ENCODE peak calls at places on chromosomes 13 and 19, in five cellular contexts. One of them, this sample, is unnamed.

GRCh38 chr13:44004881-44005280 is 125.2 kb downstream of the LACC1 start:
- DNase-seq in tibial artery: no peak
- DNase-seq in psoas muscle: no peak
- DNase-seq in left lung: no peak
- DNase-seq in cardiac muscle cell: peak; percentile 56
- DNase-seq in this sample: no peak

GRCh38 chr19:821976-822773 is 420 bp upstream of the PLPPR3 start:
- DNase-seq in tibial artery: no peak
- DNase-seq in psoas muscle: no peak
- DNase-seq in left lung: no peak
- DNase-seq in cardiac muscle cell: no peak
- DNase-seq in this sample: no peak

GRCh38 chr19:31698352-31698751 is 349.1 kb upstream of the TSHZ3 start:
- DNase-seq in tibial artery: no peak
- DNase-seq in psoas muscle: no peak
- DNase-seq in left lung: no peak
- DNase-seq in cardiac muscle cell: no peak
- DNase-seq in this sample: no peak

GRCh38 chr19:39237200-39238184 is 7.3 kb downstream of the IFNL3 start:
- DNase-seq in tibial artery: no peak
- DNase-seq in psoas muscle: no peak
- DNase-seq in left lung: peak; percentile 89
- DNase-seq in cardiac muscle cell: no peak
- DNase-seq in this sample: peak; percentile 21

GRCh38 chr13:109348514-109349340 is 437.7 kb downstream of the IRS2 start:
- DNase-seq in tibial artery: no peak
- DNase-seq in psoas muscle: no peak
- DNase-seq in left lung: no peak
- DNase-seq in cardiac muscle cell: peak; percentile 27
- DNase-seq in this sample: no peak

GRCh38 chr13:44904982-44905381 is 84.3 kb downstream of the NUFIP1 start:
- DNase-seq in tibial artery: no peak
- DNase-seq in psoas muscle: peak; percentile 84
- DNase-seq in left lung: no peak
- DNase-seq in cardiac muscle cell: peak; percentile 97
- DNase-seq in this sample: no peak

GRCh38 chr13:39777527-39778061 is 122.1 kb downstream of the COG6 start:
- DNase-seq in tibial artery: no peak
- DNase-seq in psoas muscle: no peak
- DNase-seq in left lung: no peak
- DNase-seq in cardiac muscle cell: peak; percentile 87
- DNase-seq in this sample: peak; percentile 37

GRCh38 chr19:55069137-55069858 is 6.3 kb upstream of the RDH13 start:
- DNase-seq in tibial artery: no peak
- DNase-seq in psoas muscle: peak; percentile 56
- DNase-seq in left lung: no peak
- DNase-seq in cardiac muscle cell: peak; percentile 28
- DNase-seq in this sample: no peak

GRCh38 chr13:91058066-91058465 is 289.4 kb upstream of the MIR17HG start:
- DNase-seq in tibial artery: no peak
- DNase-seq in psoas muscle: no peak
- DNase-seq in left lung: no peak
- DNase-seq in cardiac muscle cell: peak; percentile 8
- DNase-seq in this sample: no peak

GRCh38 chr19:46426035-46426505 is 2.7 kb downstream of the PNMA8C start:
- DNase-seq in tibial artery: no peak
- DNase-seq in psoas muscle: no peak
- DNase-seq in left lung: no peak
- DNase-seq in cardiac muscle cell: peak; percentile 65
- DNase-seq in this sample: no peak

GRCh38 chr19:12364391-12365093 is 941 bp downstream of the ZNF442 start:
- DNase-seq in tibial artery: peak; percentile 66
- DNase-seq in psoas muscle: peak; percentile 54
- DNase-seq in left lung: no peak
- DNase-seq in cardiac muscle cell: peak; percentile 29
- DNase-seq in this sample: peak; percentile 4

DNA sequence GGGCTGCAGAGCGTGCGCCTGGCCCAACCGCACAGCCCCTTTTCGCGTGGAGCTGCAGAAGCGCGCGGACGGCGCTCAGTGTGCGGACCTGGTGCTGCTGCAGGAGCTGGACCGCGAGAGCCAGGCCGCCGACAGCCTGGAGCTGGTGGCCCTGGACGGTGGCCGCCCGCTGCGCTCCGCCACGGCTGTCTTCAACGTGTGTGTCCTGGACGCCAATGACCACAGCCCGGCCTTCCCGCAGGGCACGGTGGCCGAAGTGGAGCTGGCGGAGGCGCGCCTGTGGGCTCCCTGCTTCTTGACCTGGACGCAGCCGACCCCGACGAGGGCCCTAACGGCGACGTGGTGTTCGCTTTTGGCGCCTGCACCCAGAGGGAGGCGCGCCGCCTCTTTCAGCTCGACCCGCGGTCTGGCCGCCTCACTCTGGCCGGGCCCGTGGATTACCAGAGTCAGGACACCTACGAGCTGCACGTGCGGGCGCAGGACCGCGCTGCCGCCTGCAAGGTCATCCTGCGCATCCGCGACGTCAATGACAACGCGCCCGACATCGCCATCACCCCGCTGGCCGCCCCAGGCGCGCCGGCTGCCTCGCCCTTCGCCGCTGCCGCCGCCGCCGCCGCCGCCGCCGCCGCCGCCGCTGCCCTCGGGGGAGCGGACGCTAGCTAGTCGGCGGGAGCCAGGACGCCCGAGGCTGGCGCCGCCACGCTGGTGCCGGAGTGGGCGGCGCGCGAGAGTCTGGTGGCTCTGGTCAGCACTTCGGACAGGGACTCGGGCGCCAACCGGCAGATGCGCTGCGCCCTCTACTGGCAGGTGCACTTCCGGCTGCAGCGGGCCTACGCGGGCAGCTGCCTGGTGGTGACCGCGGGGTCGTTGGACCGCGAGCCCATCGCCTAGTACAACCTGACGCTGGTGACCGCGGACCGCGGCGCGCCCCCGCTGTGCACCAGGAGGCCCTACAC is 172.2 kb downstream of the OLFM4 start:
- DNase-seq in tibial artery: no peak
- DNase-seq in psoas muscle: peak; percentile 70
- DNase-seq in left lung: peak; percentile 78
- DNase-seq in cardiac muscle cell: peak; percentile 58
- DNase-seq in this sample: no peak
- H3K4me3 ChIP-seq in tibial artery: no peak overlapping the region
- H3K4me3 ChIP-seq in psoas muscle: no peak overlapping the region
- H3K4me3 ChIP-seq in left lung: no peak overlapping the region
- H3K4me3 ChIP-seq in cardiac muscle cell: peak overlapping the region; percentile 22
- H3K4me3 ChIP-seq in this sample: no peak overlapping the region

GRCh38 chr13:113364933-113365371 is 1.0 kb upstream of the GRTP1 start:
- DNase-seq in tibial artery: peak; percentile 70
- DNase-seq in psoas muscle: peak; percentile 71
- DNase-seq in left lung: no peak
- DNase-seq in cardiac muscle cell: peak; percentile 2
- DNase-seq in this sample: no peak
- H3K27me3 ChIP-seq in tibial artery: no peaks in the 10 kb centered on the region
- H3K27me3 ChIP-seq in psoas muscle: no peaks in the 10 kb centered on the region
- H3K27me3 ChIP-seq in left lung: no peaks in the 10 kb centered on the region
- H3K27me3 ChIP-seq in cardiac muscle cell: no peaks in the 10 kb centered on the region
- H3K27me3 ChIP-seq in this sample: peaks cover 13% of the 10 kb centered on the region

GRCh38 chr13:45967589-45967988 is 85.0 kb downstream of the ZC3H13 start:
- DNase-seq in tibial artery: no peak
- DNase-seq in psoas muscle: no peak
- DNase-seq in left lung: no peak
- DNase-seq in cardiac muscle cell: no peak
- DNase-seq in this sample: no peak
- H3K36me3 ChIP-seq in tibial artery: peaks cover 83% of the 10 kb centered on the region
- H3K36me3 ChIP-seq in psoas muscle: peaks cover 89% of the 10 kb centered on the region
- H3K36me3 ChIP-seq in left lung: no peaks in the 10 kb centered on the region
- H3K36me3 ChIP-seq in cardiac muscle cell: peaks cover 68% of the 10 kb centered on the region
- H3K36me3 ChIP-seq in this sample: peaks cover 42% of the 10 kb centered on the region

GRCh38 chr19:2551864-2552185 is 75.9 kb downstream of the GADD45B start:
- DNase-seq in tibial artery: no peak
- DNase-seq in psoas muscle: no peak
- DNase-seq in left lung: peak; percentile 50
- DNase-seq in cardiac muscle cell: no peak
- DNase-seq in this sample: no peak
- H3K4me3 ChIP-seq in tibial artery: no peak overlapping the region
- H3K4me3 ChIP-seq in psoas muscle: no peak overlapping the region
- H3K4me3 ChIP-seq in left lung: no peak overlapping the region
- H3K4me3 ChIP-seq in cardiac muscle cell: no peak overlapping the region
- H3K4me3 ChIP-seq in this sample: no peak overlapping the region

DNA sequence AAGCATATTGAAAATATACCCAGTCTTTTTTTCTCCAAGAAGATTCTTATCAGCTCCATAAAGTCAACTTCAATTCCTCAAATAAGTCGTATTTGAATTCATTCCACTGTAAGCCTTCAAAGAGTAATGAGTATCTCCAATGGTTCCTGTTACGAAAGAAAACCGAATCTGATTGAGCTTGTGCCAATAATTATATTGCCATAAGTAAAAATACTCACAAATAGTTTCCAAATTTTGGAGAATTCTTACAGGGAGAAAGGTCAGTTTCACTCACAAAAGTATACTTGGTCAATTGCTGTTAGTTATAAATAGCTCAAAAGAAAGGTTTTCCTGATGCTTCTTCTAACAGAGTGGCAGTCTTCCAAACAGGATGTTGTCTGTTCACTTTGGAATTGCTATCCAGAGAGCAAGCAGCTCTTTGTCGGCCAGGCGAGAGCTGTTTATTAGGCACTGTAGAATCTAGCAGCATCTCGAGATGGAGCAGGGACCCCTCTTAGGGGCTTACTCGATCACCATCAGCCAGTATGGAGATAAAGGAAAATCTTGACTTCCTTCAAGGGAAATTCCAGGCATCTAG is 13.5 kb downstream of the ERICH4 start:
- DNase-seq in tibial artery: no peak
- DNase-seq in psoas muscle: no peak
- DNase-seq in left lung: no peak
- DNase-seq in cardiac muscle cell: peak; percentile 75
- DNase-seq in this sample: no peak
- H3K27me3 ChIP-seq in tibial artery: no peaks in the 10 kb centered on the region
- H3K27me3 ChIP-seq in psoas muscle: no peaks in the 10 kb centered on the region
- H3K27me3 ChIP-seq in left lung: no peaks in the 10 kb centered on the region
- H3K27me3 ChIP-seq in cardiac muscle cell: no peaks in the 10 kb centered on the region
- H3K27me3 ChIP-seq in this sample: no peaks in the 10 kb centered on the region

DNA sequence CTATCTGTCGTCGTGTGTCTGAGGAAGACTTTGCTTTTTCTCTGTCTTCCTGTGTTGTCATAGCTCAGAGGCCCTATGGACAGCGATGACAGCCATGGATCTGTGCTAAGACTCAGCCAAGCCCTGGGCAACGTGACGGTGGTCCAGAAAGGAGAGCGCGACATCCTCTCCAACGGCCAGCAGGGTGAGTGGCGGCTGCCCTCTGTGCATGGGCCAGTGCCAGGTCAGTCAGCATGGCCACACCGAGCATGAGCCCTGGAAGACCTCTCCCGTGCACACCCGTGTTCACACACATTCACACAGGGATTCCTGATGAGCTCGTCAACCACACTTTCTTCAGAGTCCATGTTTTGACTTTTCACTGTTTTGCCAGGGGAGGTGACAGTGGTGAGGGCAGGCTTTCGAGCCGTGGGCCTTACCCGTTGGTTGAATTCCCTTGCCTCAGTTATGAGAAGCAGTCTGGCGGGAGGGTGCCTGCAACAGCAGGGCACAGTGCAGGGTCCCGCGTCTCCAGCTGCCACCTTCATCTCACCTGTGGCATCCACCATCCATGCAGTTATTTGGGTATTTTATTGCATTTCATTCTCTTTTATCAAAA is 20.2 kb downstream of the NAXD start:
- DNase-seq in tibial artery: no peak
- DNase-seq in psoas muscle: no peak
- DNase-seq in left lung: peak; percentile 67
- DNase-seq in cardiac muscle cell: no peak
- DNase-seq in this sample: no peak
- H3K36me3 ChIP-seq in tibial artery: peaks cover 62% of the 10 kb centered on the region
- H3K36me3 ChIP-seq in psoas muscle: peaks cover 80% of the 10 kb centered on the region
- H3K36me3 ChIP-seq in left lung: peaks cover 3% of the 10 kb centered on the region
- H3K36me3 ChIP-seq in cardiac muscle cell: peaks cover 30% of the 10 kb centered on the region
- H3K36me3 ChIP-seq in this sample: peaks cover 44% of the 10 kb centered on the region

DNA sequence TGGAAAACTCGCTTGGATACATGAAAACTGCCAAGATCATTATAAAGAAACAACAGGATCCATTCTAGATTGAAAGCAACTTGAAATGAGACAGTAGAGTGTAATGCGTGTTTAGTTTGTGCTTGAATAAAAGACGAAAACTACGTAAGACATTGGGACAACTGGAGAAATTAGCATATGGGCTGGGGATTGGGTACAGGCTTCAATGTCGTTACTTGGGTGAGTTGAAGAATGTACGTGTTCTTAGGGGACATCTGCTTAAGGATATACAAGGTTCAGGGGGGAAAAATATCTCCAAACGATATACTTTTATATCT is 471 bp upstream of the ERVK3-1 start:
- DNase-seq in tibial artery: no peak
- DNase-seq in psoas muscle: no peak
- DNase-seq in left lung: no peak
- DNase-seq in cardiac muscle cell: no peak
- DNase-seq in this sample: no peak
- H3K4me3 ChIP-seq in tibial artery: peak overlapping the region; percentile 91
- H3K4me3 ChIP-seq in psoas muscle: peak overlapping the region; percentile 89
- H3K4me3 ChIP-seq in left lung: peak overlapping the region; percentile 77
- H3K4me3 ChIP-seq in cardiac muscle cell: peak overlapping the region; percentile 87
- H3K4me3 ChIP-seq in this sample: peak overlapping the region; percentile 83

GRCh38 chr13:112134150-112135075 is 67.5 kb downstream of the SOX1 start:
- DNase-seq in tibial artery: peak; percentile 41
- DNase-seq in psoas muscle: no peak
- DNase-seq in left lung: no peak
- DNase-seq in cardiac muscle cell: no peak
- DNase-seq in this sample: no peak
- H3K27me3 ChIP-seq in tibial artery: no peaks in the 10 kb centered on the region
- H3K27me3 ChIP-seq in psoas muscle: peaks cover 5% of the 10 kb centered on the region
- H3K27me3 ChIP-seq in left lung: no peaks in the 10 kb centered on the region
- H3K27me3 ChIP-seq in cardiac muscle cell: peaks cover 51% of the 10 kb centered on the region
- H3K27me3 ChIP-seq in this sample: no peaks in the 10 kb centered on the region

GRCh38 chr19:8490395-8490760 is 12.1 kb downstream of the PRAM1 start:
- DNase-seq in tibial artery: no peak
- DNase-seq in psoas muscle: no peak
- DNase-seq in left lung: peak; percentile 72
- DNase-seq in cardiac muscle cell: no peak
- DNase-seq in this sample: no peak
- H3K36me3 ChIP-seq in tibial artery: peaks cover 44% of the 10 kb centered on the region
- H3K36me3 ChIP-seq in psoas muscle: peaks cover 43% of the 10 kb centered on the region
- H3K36me3 ChIP-seq in left lung: peaks cover 2% of the 10 kb centered on the region
- H3K36me3 ChIP-seq in cardiac muscle cell: peaks cover 32% of the 10 kb centered on the region
- H3K36me3 ChIP-seq in this sample: peaks cover 31% of the 10 kb centered on the region